ENCODE peak calls at places on chromosome 19, in four cellular contexts. P is right atrium auricular region; D is CD8-positive, alpha-beta T cell; B is uterus. L is an unnamed sample.

GRCh38 chr19:36547001-36547732 is 19.1 kb upstream of the ZNF260 start:
- DNase-seq in B (no peak), P (no peak), D (no peak), L (no peak)

GRCh38 chr19:45817010-45817724 is 2.1 kb upstream of the RSPH6A start:
- DNase-seq in P (peak; percentile 94), B (peak; percentile 92), D (peak; percentile 99), L (peak; percentile 92)

GRCh38 chr19:43562211-43562697 is 13.1 kb downstream of the XRCC1 start:
- DNase-seq in B (no peak), P (no peak), D (no peak), L (no peak)

GRCh38 chr19:37931941-37932655 is 25.1 kb downstream of the SIPA1L3 start:
- DNase-seq in D (no peak), P (peak; percentile 67), B (peak; percentile 18), L (peak; percentile 71)

GRCh38 chr19:39937094-39937493 is 2.7 kb upstream of the FCGBP start:
- DNase-seq in P (no peak), D (peak; percentile 46), B (no peak), L (no peak)

GRCh38 chr19:38047048-38047435 is 140.0 kb downstream of the SIPA1L3 start:
- DNase-seq in B (no peak), D (no peak), P (no peak), L (no peak)

GRCh38 chr19:52492201-52492960 is 35.1 kb upstream of the ZNF808 start:
- DNase-seq in B (peak; percentile 20), P (no peak), D (peak; percentile 7), L (no peak)

GRCh38 chr19:16078759-16079707 is 2.7 kb downstream of the TPM4 start:
- DNase-seq in P (peak; percentile 89), B (peak; percentile 81), D (peak; percentile 69), L (peak; percentile 92)

GRCh38 chr19:54172413-54172763 is 572 bp downstream of the TMC4 start:
- DNase-seq in B (no peak), D (no peak), P (no peak), L (no peak)

GRCh38 chr19:6394831-6395230 is 1.9 kb upstream of the GTF2F1 start:
- DNase-seq in B (no peak), P (no peak), D (no peak), L (no peak)

GRCh38 chr19:17200408-17201079 is 14.6 kb upstream of the USE1 start:
- DNase-seq in P (no peak), B (no peak), D (no peak), L (no peak)

GRCh38 chr19:33110201-33110910 is 21.6 kb upstream of the WDR88 start:
- DNase-seq in P (no peak), B (no peak), D (no peak), L (no peak)

GRCh38 chr19:38551450-38551813 is 66.3 kb downstream of the MAP4K1 start:
- DNase-seq in B (no peak), P (no peak), D (no peak), L (no peak)

GRCh38 chr19:482186-483041 is 13.9 kb upstream of the MADCAM1 start:
- DNase-seq in B (no peak), D (no peak), P (no peak), L (no peak)
- H3K4me3 ChIP-seq in B (no peak overlapping the region), D (no peak overlapping the region), P (no peak overlapping the region), L (no peak overlapping the region)

GRCh38 chr19:4068058-4068966 is 1.6 kb upstream of the ZBTB7A start:
- DNase-seq in P (no peak), B (peak; percentile 29), D (no peak), L (no peak)
- H3K4me3 ChIP-seq in P (peak overlapping the region; percentile 98), B (peak overlapping the region; percentile 96), D (peak overlapping the region; percentile 89), L (peak overlapping the region; percentile 37)

GRCh38 chr19:34273121-34273845 is 18.9 kb downstream of the GARRE1 start:
- DNase-seq in P (no peak), D (no peak), B (no peak), L (no peak)
- H3K4me3 ChIP-seq in P (no peak overlapping the region), D (no peak overlapping the region), B (no peak overlapping the region), L (no peak overlapping the region)

DNA sequence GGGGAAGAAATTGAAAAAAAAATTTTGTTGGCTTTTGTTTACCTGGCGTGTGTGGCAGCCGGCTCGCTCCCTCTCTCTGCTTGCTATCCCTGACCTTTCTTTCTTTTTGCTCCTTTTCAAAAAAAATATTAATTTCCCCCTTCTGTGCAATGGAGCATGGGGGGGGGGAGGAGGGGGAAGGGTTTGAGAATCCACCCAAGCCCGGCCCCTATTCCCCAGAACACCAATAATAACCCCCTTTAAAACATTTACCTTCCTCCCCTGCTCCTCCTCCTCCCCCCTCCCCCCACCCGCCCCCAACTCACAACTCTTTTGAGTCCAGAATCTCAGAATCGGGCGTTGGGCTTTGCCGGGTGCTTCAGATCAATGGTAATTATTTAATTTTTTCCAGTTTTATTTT is 28.4 kb downstream of the NFIX start:
- DNase-seq in B (no peak), P (no peak), D (no peak), L (no peak)
- H3K4me3 ChIP-seq in B (peak overlapping the region; percentile 33), P (peak overlapping the region; percentile 36), D (peak overlapping the region; percentile 31), L (peak overlapping the region; percentile 29)

GRCh38 chr19:49488046-49488862 is 846 bp downstream of the RPL13A start:
- DNase-seq in P (no peak), D (no peak), B (no peak), L (no peak)

GRCh38 chr19:49486232-49486631 is 1.2 kb upstream of the RPL13A start:
- DNase-seq in P (no peak), D (no peak), B (no peak), L (no peak)

GRCh38 chr19:49488863-49489537 is 1.6 kb downstream of the RPL13A start:
- DNase-seq in P (no peak), D (no peak), B (no peak), L (no peak)

GRCh38 chr19:49487277-49488045 is at the start of gene RPL13A:
- DNase-seq in B (peak; percentile 100), D (peak; percentile 99), P (peak; percentile 100), L (peak; percentile 100)

GRCh38 chr19:49486710-49487276 is 615 bp upstream of the RPL13A start:
- DNase-seq in B (no peak), D (no peak), P (peak; percentile 65), L (no peak)
- H3K4me3 ChIP-seq in B (peak overlapping the region; percentile 7), D (no peak overlapping the region), P (no peak overlapping the region), L (peak overlapping the region; percentile 100)